ENCODE peak calls at places on chromosomes 7 and 10, in seven cellular contexts. Q is hepatocyte; Y is body of pancreas; B is Peyer's patch; L is CD8-positive, alpha-beta T cell; Z is A549; T is right lobe of liver. K is an unnamed sample.

GRCh38 chr10:131978851-131979250 is 2.9 kb downstream of the BNIP3 start:
- DNase-seq in Q (no peak), Y (no peak), B (no peak), L (no peak), Z (no peak), T (no peak), K (no peak)

GRCh38 chr7:77281780-77282478 is 82.3 kb upstream of the FGL2 start:
- DNase-seq in Q (no peak), Y (peak; percentile 28), B (no peak), L (no peak), Z (no peak), T (no peak), K (no peak)

GRCh38 chr10:49235392-49235791 is 47.2 kb upstream of the TMEM273 start:
- DNase-seq in Q (no peak), Y (no peak), B (no peak), L (no peak), Z (no peak), T (no peak), K (no peak)

GRCh38 chr7:39433550-39433949 is 132.7 kb upstream of the YAE1 start:
- DNase-seq in Q (no peak), Y (no peak), B (no peak), L (no peak), Z (no peak), T (no peak), K (no peak)

GRCh38 chr10:86601956-86602592 is 52.3 kb upstream of the OPN4 start:
- DNase-seq in Q (no peak), Y (no peak), B (no peak), L (no peak), Z (no peak), T (no peak), K (no peak)

GRCh38 chr7:21504021-21504420 is 38.8 kb upstream of the DNAH11 start:
- DNase-seq in Q (peak; percentile 23), Y (peak; percentile 11), B (no peak), L (no peak), Z (no peak), T (no peak), K (no peak)

GRCh38 chr7:109964780-109965179 is 1126.1 kb upstream of the LRRN3 start:
- DNase-seq in Q (no peak), Y (no peak), B (no peak), L (no peak), Z (no peak), T (no peak), K (no peak)

GRCh38 chr10:28125701-28126100 is 126.8 kb upstream of the ODAD2 start:
- DNase-seq in Q (no peak), Y (no peak), B (no peak), L (no peak), Z (no peak), T (no peak), K (no peak)

GRCh38 chr10:44386546-44387052 is 1.7 kb upstream of the CXCL12 start:
- DNase-seq in Q (peak; percentile 88), Y (peak; percentile 81), B (peak; percentile 65), L (no peak), Z (peak; percentile 57), T (peak; percentile 72), K (peak; percentile 24)

GRCh38 chr10:93333278-93333978 is 148.7 kb downstream of the MYOF start:
- DNase-seq in Q (no peak), Y (no peak), B (no peak), L (no peak), Z (no peak), T (no peak), K (no peak)

GRCh38 chr10:123582084-123582989 is 83.8 kb upstream of the GPR26 start:
- DNase-seq in Q (peak; percentile 88), Y (peak; percentile 81), B (peak; percentile 87), L (peak; percentile 28), Z (peak; percentile 75), T (peak; percentile 75), K (no peak)

GRCh38 chr10:74589226-74589673 is 237.2 kb upstream of the KAT6B start:
- DNase-seq in Q (peak; percentile 74), Y (peak; percentile 95), B (peak; percentile 92), L (peak; percentile 70), Z (peak; percentile 41), T (peak; percentile 86), K (peak; percentile 59)

GRCh38 chr7:30412810-30413504 is 65.6 kb downstream of the NOD1 start:
- DNase-seq in Q (peak; percentile 82), Y (peak; percentile 62), B (peak; percentile 61), L (no peak), Z (peak; percentile 66), T (no peak), K (no peak)

GRCh38 chr10:43322769-43323168 is 48.7 kb upstream of the FXYD4 start:
- DNase-seq in Q (peak; percentile 96), Y (peak; percentile 93), B (peak; percentile 95), L (peak; percentile 70), Z (peak; percentile 69), T (peak; percentile 78), K (peak; percentile 83)

GRCh38 chr7:159010951-159011820 is 133.5 kb downstream of the VIPR2 start:
- DNase-seq in Q (no peak), Y (no peak), B (no peak), L (no peak), Z (no peak), T (no peak), K (no peak)
- H3K4me1 ChIP-seq in Q (peaks cover 37% of the 10 kb centered on the region), Y (peaks cover 13% of the 10 kb centered on the region), B (peaks cover 15% of the 10 kb centered on the region), L (no peaks in the 10 kb centered on the region), Z (peaks cover 49% of the 10 kb centered on the region), T (no peaks in the 10 kb centered on the region), K (no peaks in the 10 kb centered on the region)

GRCh38 chr10:110074298-110074697 is 66.5 kb downstream of the ADD3 start:
- DNase-seq in Q (no peak), Y (no peak), B (no peak), L (no peak), Z (no peak), T (no peak), K (no peak)

GRCh38 chr10:110065269-110065668 is 57.5 kb downstream of the ADD3 start:
- DNase-seq in Q (no peak), Y (no peak), B (no peak), L (no peak), Z (no peak), T (no peak), K (no peak)

GRCh38 chr10:110067960-110068770 is 60.4 kb downstream of the ADD3 start:
- DNase-seq in Q (no peak), Y (no peak), B (no peak), L (no peak), Z (no peak), T (no peak), K (no peak)

GRCh38 chr10:110069502-110069982 is 61.8 kb downstream of the ADD3 start:
- DNase-seq in Q (no peak), Y (no peak), B (no peak), L (no peak), Z (no peak), T (no peak), K (no peak)

GRCh38 chr10:110068780-110069179 is 61.0 kb downstream of the ADD3 start:
- DNase-seq in Q (no peak), Y (no peak), B (no peak), L (no peak), Z (no peak), T (no peak), K (no peak)
- H3K27ac ChIP-seq in Q (peak overlapping the region; percentile 40), Y (no peak overlapping the region), B (peak overlapping the region; percentile 42), L (no peak overlapping the region), Z (no peak overlapping the region), T (no peak overlapping the region), K (no peak overlapping the region)

DNA sequence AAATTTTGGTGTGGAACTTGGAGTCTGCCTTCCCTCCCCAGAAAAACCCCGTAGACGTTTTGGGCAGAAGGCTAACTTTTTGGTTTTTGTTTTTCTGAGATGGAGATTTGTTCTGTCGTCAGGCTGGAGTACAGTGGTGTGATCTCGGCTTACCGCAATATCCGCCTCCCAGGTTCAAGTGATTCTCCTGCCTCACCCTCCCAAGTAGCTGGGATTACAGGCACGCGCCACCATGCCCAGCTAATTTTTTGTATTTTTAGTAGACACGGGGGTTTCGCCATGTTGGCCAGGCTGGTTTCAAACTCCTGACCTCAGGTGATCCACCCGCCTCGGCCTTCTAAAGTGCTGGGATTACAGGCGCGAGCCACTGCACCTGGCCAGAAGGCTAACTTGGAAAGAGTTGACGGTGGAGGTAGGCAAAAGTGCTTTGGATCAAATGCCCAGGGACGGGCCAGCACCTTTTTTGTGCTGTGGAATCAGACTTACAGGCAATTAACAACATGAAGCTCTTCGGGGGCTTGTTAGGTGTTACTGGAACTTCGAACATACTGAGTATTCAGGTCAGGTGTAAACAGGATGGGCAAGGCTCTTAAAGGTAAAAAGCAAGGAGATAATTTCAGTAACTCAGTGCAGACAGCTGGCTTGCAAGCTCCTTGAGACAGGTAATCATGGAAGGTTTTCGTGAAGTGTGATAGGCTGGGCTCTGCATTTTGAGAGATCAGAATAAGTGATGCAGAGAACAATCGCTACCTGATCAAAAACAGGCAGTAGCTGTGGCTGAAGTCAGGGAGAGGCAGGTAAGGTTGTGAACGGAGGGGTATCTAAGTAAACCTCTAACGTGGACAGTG is 1.8 kb downstream of the PPP1R35 start:
- DNase-seq in Q (no peak), Y (no peak), B (peak; percentile 45), L (no peak), Z (no peak), T (no peak), K (no peak)
- H3K4me3 ChIP-seq in Q (no peak overlapping the region), Y (no peak overlapping the region), B (peak overlapping the region; percentile 95), L (peak overlapping the region; percentile 90), Z (peak overlapping the region; percentile 91), T (peak overlapping the region; percentile 92), K (peak overlapping the region; percentile 93)

GRCh38 chr10:62047960-62048383 is 146.5 kb downstream of the ARID5B start:
- DNase-seq in Q (peak; percentile 30), Y (no peak), B (peak; percentile 65), L (no peak), Z (no peak), T (no peak), K (no peak)

GRCh38 chr10:62045765-62046521 is 144.4 kb downstream of the ARID5B start:
- DNase-seq in Q (peak; percentile 73), Y (no peak), B (no peak), L (no peak), Z (no peak), T (no peak), K (no peak)

GRCh38 chr10:62046522-62047239 is 145.2 kb downstream of the ARID5B start:
- DNase-seq in Q (peak; percentile 63), Y (no peak), B (no peak), L (no peak), Z (no peak), T (no peak), K (no peak)

GRCh38 chr10:62048473-62048872 is 147.0 kb downstream of the ARID5B start:
- DNase-seq in Q (no peak), Y (no peak), B (no peak), L (no peak), Z (no peak), T (no peak), K (no peak)

DNA sequence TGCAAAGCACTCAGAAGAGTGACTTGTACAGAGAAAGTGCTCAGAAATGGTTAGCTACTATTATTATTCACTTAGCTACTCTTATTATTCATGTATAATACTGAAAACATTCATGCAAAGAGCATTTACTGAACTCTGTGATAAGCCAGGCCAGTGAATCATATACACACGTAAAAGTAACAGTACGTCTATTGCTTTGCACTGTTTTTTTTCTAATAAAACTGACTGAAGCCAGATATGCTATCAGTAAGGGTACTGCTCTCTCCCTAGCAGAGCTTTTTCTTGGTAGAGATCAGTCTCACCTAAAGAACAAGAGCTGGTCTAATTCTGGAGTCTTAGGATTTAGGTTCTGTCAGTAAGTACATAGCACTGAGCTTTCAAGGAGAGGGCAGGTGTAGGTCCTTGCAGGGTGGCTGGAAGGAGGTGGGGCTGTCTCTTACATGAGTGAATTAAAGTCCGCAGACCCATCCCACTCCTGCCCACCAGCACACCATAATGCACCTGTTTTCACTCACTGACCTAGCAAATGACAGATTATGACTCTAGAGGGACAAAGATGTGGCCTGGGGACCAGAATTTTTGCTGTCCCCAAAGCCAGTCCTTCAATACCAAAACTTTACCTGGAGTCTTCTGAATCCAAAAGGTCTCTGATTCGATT is 145.9 kb downstream of the ARID5B start:
- DNase-seq in Q (no peak), Y (no peak), B (peak; percentile 60), L (no peak), Z (no peak), T (no peak), K (no peak)
- H3K4me1 ChIP-seq in Q (peaks cover 44% of the 10 kb centered on the region), Y (peaks cover 13% of the 10 kb centered on the region), B (peaks cover 50% of the 10 kb centered on the region), L (peaks cover 47% of the 10 kb centered on the region), Z (peaks cover 65% of the 10 kb centered on the region), T (peaks cover 2% of the 10 kb centered on the region), K (peaks cover 72% of the 10 kb centered on the region)

K was measured in RWPE2.